ENCODE peak calls at places on chromosomes 4 and X, in eight cellular contexts. Q is NCI-H2081; S is sciatic nerve; Y is tibial artery; U is endothelial cell; A is stimulated activated CD4-positive, alpha-beta T cell treated with anti-CD3 and anti-CD28 coated beads, Interleukin-2, amount 100 ng/mL, for 24 hours; C is GM13977; K is activated T-cell treated with anti-CD3 and anti-CD28 coated beads for 4 hours. D is an unnamed sample.

GRCh38 chr4:107069049-107069448 is 32.9 kb upstream of the DKK2 start:
- DNase-seq in Q (no peak), S (no peak), Y (no peak), U (no peak), A (no peak), C (peak), K (no peak), D (peak)

GRCh38 chr4:157977086-157977485 is 195.7 kb downstream of the GASK1B start:
- DNase-seq in Q (no peak), S (no peak), Y (no peak), U (no peak), A (no peak), C (no peak), K (no peak), D (no peak)

GRCh38 chrX:106247162-106247561 is 79.1 kb downstream of the PWWP3B start:
- DNase-seq in Q (no peak), S (no peak), Y (no peak), U (no peak), A (no peak), C (no peak), K (no peak), D (peak)

GRCh38 chrX:12798601-12799000 is 7.4 kb downstream of the PRPS2 start:
- DNase-seq in Q (no peak), S (no peak), Y (no peak), U (no peak), A (no peak), C (no peak), K (no peak), D (no peak)

GRCh38 chrX:45788941-45789348 is 588.3 kb upstream of the DIPK2B start:
- DNase-seq in Q (no peak), S (no peak), Y (no peak), U (no peak), A (no peak), C (no peak), K (no peak), D (peak)

GRCh38 chrX:38694394-38694793 is 106.9 kb upstream of the MID1IP1 start:
- DNase-seq in Q (no peak), S (no peak), Y (no peak), U (no peak), A (no peak), C (no peak), K (no peak), D (no peak)

GRCh38 chr4:171809854-171810253 is 3.4 kb upstream of the GALNTL6 start:
- DNase-seq in Q (no peak), S (no peak), Y (no peak), U (no peak), A (no peak), C (no peak), K (no peak), D (no peak)

GRCh38 chr4:3820806-3821579 is 54.8 kb downstream of the ADRA2C start:
- DNase-seq in Q (no peak), S (no peak), Y (no peak), U (no peak), A (no peak), C (no peak), K (no peak), D (no peak)

GRCh38 chrX:53990201-53990600 is 54.1 kb downstream of the PHF8 start:
- DNase-seq in Q (no peak), S (no peak), Y (no peak), U (no peak), A (no peak), C (no peak), K (no peak), D (no peak)

GRCh38 chrX:120457766-120458180 is 11.3 kb downstream of the LAMP2 start:
- DNase-seq in Q (no peak), S (no peak), Y (no peak), U (no peak), A (no peak), C (peak), K (no peak), D (peak)

GRCh38 chrX:46257451-46257879 is 287.8 kb downstream of the ZNF674 start:
- DNase-seq in Q (no peak), S (no peak), Y (no peak), U (no peak), A (no peak), C (no peak), K (no peak), D (no peak)

GRCh38 chrX:8743126-8743732 is 11.3 kb upstream of the ANOS1 start:
- DNase-seq in Q (peak), S (peak), Y (peak), U (peak), A (peak), C (peak), K (peak), D (peak)

GRCh38 chr4:89173336-89174090 is 62.2 kb downstream of the TIGD2 start:
- DNase-seq in Q (no peak), S (no peak), Y (no peak), U (no peak), A (no peak), C (no peak), K (no peak), D (no peak)

GRCh38 chr4:149029056-149029651 is 586.9 kb upstream of the NR3C2 start:
- DNase-seq in Q (no peak), S (no peak), Y (no peak), U (no peak), A (no peak), C (no peak), K (no peak), D (no peak)

GRCh38 chrX:68938244-68939004 is 109.6 kb downstream of the EFNB1 start:
- DNase-seq in Q (no peak), S (peak), Y (no peak), U (no peak), A (no peak), C (no peak), K (no peak), D (peak)

GRCh38 chrX:25737540-25737939 is 400.6 kb upstream of the MAGEB18 start:
- DNase-seq in Q (no peak), S (no peak), Y (no peak), U (no peak), A (no peak), C (no peak), K (no peak), D (no peak)

GRCh38 chrX:118480172-118480571 is 15.4 kb upstream of the DOCK11 start:
- DNase-seq in Q (no peak), S (no peak), Y (no peak), U (no peak), A (no peak), C (no peak), K (no peak), D (no peak)

GRCh38 chr4:158810487-158811215 is 41.8 kb downstream of the FNIP2 start:
- DNase-seq in Q (no peak), S (peak), Y (peak), U (no peak), A (no peak), C (no peak), K (no peak), D (peak)

GRCh38 chr4:165560941-165561340 is 182.1 kb downstream of the CPE start:
- DNase-seq in Q (no peak), S (no peak), Y (no peak), U (no peak), A (no peak), C (no peak), K (no peak), D (peak)

GRCh38 chr4:158895797-158896442 is 127.1 kb downstream of the FNIP2 start:
- DNase-seq in Q (no peak), S (no peak), Y (no peak), U (peak), A (no peak), C (no peak), K (no peak), D (peak)

GRCh38 chr4:38983756-38984647 is 48.2 kb downstream of the TMEM156 start:
- DNase-seq in Q (no peak), S (no peak), Y (no peak), U (no peak), A (no peak), C (no peak), K (no peak), D (peak)

GRCh38 chr4:152674359-152674758 is 5.4 kb downstream of the TMEM154 start:
- DNase-seq in Q (no peak), S (no peak), Y (no peak), U (no peak), A (no peak), C (no peak), K (no peak), D (no peak)

GRCh38 chrX:40719731-40720130 is 15.6 kb downstream of the MED14 start:
- DNase-seq in Q (no peak), S (no peak), Y (no peak), U (no peak), A (no peak), C (no peak), K (no peak), D (no peak)

GRCh38 chr4:16908377-16909021 is 10.1 kb upstream of the LDB2 start:
- DNase-seq in Q (no peak), S (no peak), Y (no peak), U (no peak), A (no peak), C (no peak), K (no peak), D (no peak)

GRCh38 chrX:131763674-131764073 is 219.8 kb downstream of the OR13H1 start:
- DNase-seq in Q (peak), S (peak), Y (no peak), U (no peak), A (no peak), C (peak), K (no peak), D (no peak)

GRCh38 chr4:147349199-147349598 is 131.7 kb upstream of the EDNRA start:
- DNase-seq in Q (no peak), S (no peak), Y (no peak), U (no peak), A (no peak), C (no peak), K (no peak), D (no peak)

GRCh38 chr4:133559987-133560386 is 410.9 kb downstream of the PCDH10 start:
- DNase-seq in Q (no peak), S (no peak), Y (no peak), U (no peak), A (no peak), C (no peak), K (no peak), D (no peak)

GRCh38 chrX:150478496-150479492 is 89.6 kb upstream of the MTM1 start:
- DNase-seq in Q (no peak), S (no peak), Y (no peak), U (no peak), A (peak), C (no peak), K (peak), D (no peak)

GRCh38 chr4:111890412-111890811 is 254.8 kb upstream of the FAM241A start:
- DNase-seq in Q (no peak), S (no peak), Y (no peak), U (no peak), A (no peak), C (no peak), K (no peak), D (no peak)

GRCh38 chr4:173318648-173319211 is 15.4 kb downstream of the HMGB2 start:
- DNase-seq in Q (peak), S (no peak), Y (no peak), U (no peak), A (no peak), C (no peak), K (no peak), D (peak)

GRCh38 chr4:77956917-77957316 is 94.3 kb downstream of the MRPL1 start:
- DNase-seq in Q (no peak), S (no peak), Y (no peak), U (no peak), A (no peak), C (no peak), K (no peak), D (no peak)

D was measured in fibroblast of pulmonary artery.